ENCODE peak calls at places on chromosomes 6 and 20, in five cellular contexts. C, G, I, T and H are unnamed samples.

GRCh38 chr6:143027058-143027457 is 33.6 kb upstream of the AIG1 start:
- DNase-seq in I (peak), T (peak), C (peak), G (peak), H (no peak)

GRCh38 chr6:104711371-104711770 is 148.3 kb downstream of the HACE1 start:
- DNase-seq in T (no peak), C (no peak), G (no peak), I (peak), H (no peak)

GRCh38 chr6:158571826-158572652 is 12.1 kb downstream of the TMEM181 start:
- DNase-seq in I (no peak), T (peak), C (no peak), G (peak), H (peak)

GRCh38 chr20:14865169-14865568 is 527.8 kb upstream of the FLRT3 start:
- DNase-seq in T (no peak), I (no peak), G (no peak), C (no peak), H (no peak)

GRCh38 chr6:34360556-34360955 is 31.9 kb downstream of the NUDT3 start:
- DNase-seq in C (no peak), G (no peak), I (no peak), T (no peak), H (no peak)

GRCh38 chr20:41133709-41134361 is 3.5 kb upstream of the PLCG1 start:
- DNase-seq in T (no peak), C (no peak), G (no peak), I (no peak), H (no peak)

GRCh38 chr6:112939543-112939942 is 592.4 kb downstream of the RFPL4B start:
- DNase-seq in C (no peak), G (no peak), T (no peak), I (no peak), H (no peak)

GRCh38 chr6:10838794-10839333 is 525 bp upstream of the MAK start:
- DNase-seq in I (no peak), G (no peak), T (no peak), C (no peak), H (no peak)

GRCh38 chr6:169339025-169339424 is 85.4 kb upstream of the THBS2 start:
- DNase-seq in G (no peak), C (no peak), I (no peak), T (no peak), H (no peak)

GRCh38 chr20:34052414-34052813 is 58.7 kb downstream of the RALY start:
- DNase-seq in G (no peak), C (no peak), T (no peak), I (no peak), H (no peak)

GRCh38 chr6:44100088-44100550 is 27.1 kb downstream of the MRPL14 start:
- DNase-seq in C (no peak), G (no peak), T (no peak), I (peak), H (no peak)

GRCh38 chr6:160028487-160029275 is 59.8 kb downstream of the IGF2R start:
- DNase-seq in C (no peak), I (no peak), T (no peak), G (no peak), H (no peak)

GRCh38 chr6:66838764-66839163 is 1131.7 kb upstream of the EYS start:
- DNase-seq in T (no peak), C (no peak), G (no peak), I (no peak), H (no peak)

GRCh38 chr20:8757146-8757545 is 311.7 kb upstream of the PLCB4 start:
- DNase-seq in T (no peak), G (no peak), I (peak), C (no peak), H (no peak)

GRCh38 chr20:15375836-15376235 is 1038.4 kb upstream of the FLRT3 start:
- DNase-seq in I (no peak), C (no peak), T (no peak), G (no peak), H (no peak)

GRCh38 chr6:1890071-1890470 is 280.4 kb downstream of the FOXC1 start:
- DNase-seq in G (no peak), I (peak), T (no peak), C (no peak), H (no peak)

GRCh38 chr6:20402181-20403079 is 751 bp downstream of the E2F3 start:
- DNase-seq in I (no peak), T (peak), C (peak), G (peak), H (no peak)

GRCh38 chr6:153125032-153125431 is 6.0 kb downstream of the RGS17 start:
- DNase-seq in G (no peak), T (no peak), I (no peak), C (no peak), H (no peak)

GRCh38 chr6:83518946-83519489 is 6.7 kb downstream of the PRSS35 start:
- DNase-seq in T (no peak), G (no peak), I (peak), C (no peak), H (no peak)

GRCh38 chr6:31888281-31889258 is 8.9 kb downstream of the EHMT2 start:
- DNase-seq in C (no peak), G (peak), I (no peak), T (peak), H (no peak)

GRCh38 chr6:170444811-170445211 is 108.3 kb downstream of the PSMB1 start:
- DNase-seq in C (no peak), G (no peak), I (no peak), T (no peak), H (peak)

GRCh38 chr6:158635427-158636073 is 9.0 kb downstream of the DYNLT1 start:
- DNase-seq in T (no peak), I (no peak), C (no peak), G (peak), H (no peak)

GRCh38 chr6:135739288-135739687 is 112.2 kb upstream of the PDE7B start:
- DNase-seq in C (no peak), I (peak), G (no peak), T (no peak), H (no peak)

GRCh38 chr6:112839525-112839961 is 492.4 kb downstream of the RFPL4B start:
- DNase-seq in T (no peak), C (peak), I (peak), G (no peak), H (no peak)

GRCh38 chr6:83867527-83868161 is 8.2 kb downstream of the CYB5R4 start:
- DNase-seq in T (no peak), C (no peak), I (peak), G (peak), H (no peak)

GRCh38 chr6:328184-328670 is 35.9 kb downstream of the DUSP22 start:
- DNase-seq in T (no peak), I (peak), C (peak), G (no peak), H (no peak)

GRCh38 chr6:25312703-25313102 is 33.5 kb downstream of the CARMIL1 start:
- DNase-seq in I (peak), G (no peak), T (no peak), C (no peak), H (no peak)

GRCh38 chr6:44671333-44671732 is 283.8 kb downstream of the CDC5L start:
- DNase-seq in C (no peak), T (no peak), I (no peak), G (no peak), H (no peak)

GRCh38 chr6:165876568-165876967 is 213.5 kb upstream of the PDE10A start:
- DNase-seq in I (peak), T (no peak), C (peak), G (no peak), H (no peak)

GRCh38 chr6:55497694-55498093 is 81.3 kb downstream of the HMGCLL1 start:
- DNase-seq in C (no peak), T (no peak), G (no peak), I (no peak), H (no peak)

GRCh38 chr6:149252626-149253025 is 64.9 kb upstream of the TAB2 start:
- DNase-seq in I (no peak), T (no peak), G (no peak), C (no peak), H (no peak)

GRCh38 chr20:50645253-50646068 is 45.9 kb downstream of the RIPOR3 start:
- DNase-seq in C (peak), T (peak), G (peak), I (peak), H (no peak)

GRCh38 chr6:109393882-109394281 is 11.6 kb upstream of the CD164 start:
- DNase-seq in T (no peak), C (no peak), G (no peak), I (peak), H (no peak)

GRCh38 chr6:8642131-8642530 is 206.8 kb upstream of the SLC35B3 start:
- DNase-seq in G (no peak), T (no peak), I (no peak), C (no peak), H (no peak)

GRCh38 chr6:69732640-69733039 is 64.2 kb downstream of the LMBRD1 start:
- DNase-seq in G (no peak), T (no peak), C (no peak), I (no peak), H (no peak)

GRCh38 chr20:52017669-52018317 is 173.8 kb downstream of the ZFP64 start:
- DNase-seq in C (no peak), T (no peak), G (no peak), I (no peak), H (no peak)

GRCh38 chr20:56504373-56505005 is 20.1 kb upstream of the FAM209A start:
- DNase-seq in C (no peak), I (no peak), G (no peak), T (no peak), H (no peak)

GRCh38 chr6:138787138-138787537 is 8.7 kb upstream of the ECT2L start:
- DNase-seq in C (no peak), G (no peak), I (no peak), T (no peak), H (no peak)

GRCh38 chr6:56458324-56458884 is 184.3 kb downstream of the DST start:
- DNase-seq in C (no peak), I (no peak), G (no peak), T (no peak), H (no peak)

GRCh38 chr6:112008482-112008881 is 45.4 kb upstream of the CCN6 start:
- DNase-seq in C (no peak), G (no peak), I (no peak), T (no peak), H (no peak)

DNA sequence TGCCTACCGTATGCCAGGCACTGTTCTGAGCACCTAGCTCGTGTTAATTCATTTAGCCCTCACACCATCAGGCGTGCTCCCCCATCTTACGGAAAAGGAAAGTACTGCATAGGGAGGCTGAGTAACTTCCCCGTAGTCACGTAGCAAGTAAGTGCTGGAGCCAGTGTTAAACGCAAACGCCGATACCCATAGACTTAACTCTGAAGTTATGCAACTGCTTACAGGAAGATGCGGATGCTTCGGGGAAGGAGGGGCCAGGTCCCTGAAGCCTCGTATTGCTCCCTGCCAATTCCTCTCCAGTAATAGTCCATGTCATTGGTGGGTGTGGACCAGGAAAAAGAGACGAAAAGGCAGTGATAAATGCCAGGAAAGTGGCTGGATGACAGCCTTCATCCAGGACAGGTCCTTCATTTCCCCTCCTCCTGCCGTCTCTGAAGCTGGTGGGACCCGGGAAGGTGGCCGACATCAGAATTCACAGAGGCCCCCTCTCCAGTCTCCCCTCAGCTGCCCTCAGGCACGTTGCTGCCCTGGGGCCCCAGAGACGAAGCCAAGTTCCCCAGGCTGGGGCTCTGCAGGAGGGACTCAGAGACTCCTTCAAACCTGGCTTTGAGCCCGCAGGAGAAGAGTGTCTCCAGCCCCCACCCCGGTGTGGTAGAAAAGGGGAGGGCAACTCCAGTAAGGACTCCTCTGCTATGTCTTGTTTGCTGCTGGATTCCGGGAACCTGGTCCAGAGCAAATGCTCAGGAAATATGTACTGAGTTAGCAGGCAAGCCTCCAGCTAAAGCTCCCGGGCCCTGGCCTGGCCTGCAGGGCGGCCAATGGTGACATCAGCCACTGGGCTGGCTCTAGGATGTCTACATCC is 37.7 kb downstream of the RAB44 start:
- DNase-seq in I (peak), T (peak), C (peak), G (peak), H (no peak)
- TF ChIP-seq CTCF in I (peak), T (peak), C (no peak), G (no peak), H (no peak)

GRCh38 chr6:27145731-27146455 is 101.6 kb upstream of the PRSS16 start:
- DNase-seq in T (peak), G (peak), I (peak), C (peak), H (no peak)

GRCh38 chr6:27144740-27145079 is 102.8 kb upstream of the PRSS16 start:
- DNase-seq in C (no peak), I (no peak), G (no peak), T (no peak), H (no peak)

GRCh38 chr6:27149140-27149539 is 98.4 kb upstream of the PRSS16 start:
- DNase-seq in G (no peak), I (no peak), T (no peak), C (no peak), H (no peak)

GRCh38 chr6:27148404-27148795 is 99.1 kb upstream of the PRSS16 start:
- DNase-seq in I (no peak), G (no peak), C (no peak), T (no peak), H (no peak)

GRCh38 chr6:27146706-27147507 is 100.6 kb upstream of the PRSS16 start:
- DNase-seq in T (peak), G (peak), C (peak), I (peak), H (no peak)
- TF ChIP-seq CTCF in T (no peak), G (no peak), C (no peak), I (no peak), H (no peak)

DNA sequence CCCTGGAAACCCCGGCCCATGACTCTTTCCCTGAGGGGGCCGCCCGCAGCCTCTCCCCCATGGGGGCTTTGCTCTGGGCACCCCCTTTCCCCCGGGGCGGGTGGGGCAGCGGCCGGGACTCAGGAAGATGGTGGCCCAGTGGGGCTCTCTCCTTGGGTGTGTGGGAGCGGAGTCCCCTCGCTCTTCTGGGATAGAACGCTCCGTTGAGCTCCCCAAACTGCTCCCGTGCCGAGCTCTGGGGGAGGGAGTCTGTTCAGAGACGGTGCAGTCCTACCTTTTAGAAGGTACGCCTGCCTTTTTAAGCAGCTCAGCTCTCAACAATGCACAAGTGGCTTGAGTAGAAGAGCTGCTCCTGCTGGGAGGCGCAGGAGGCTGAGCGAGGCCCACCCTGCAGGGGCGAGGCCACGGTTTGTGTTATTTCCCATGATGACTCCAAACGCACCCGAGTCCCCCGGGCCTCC is 21.7 kb upstream of the BHLHE23 start:
- DNase-seq in C (no peak), I (no peak), G (peak), T (no peak), H (peak)
- TF ChIP-seq CTCF in C (no peak), I (no peak), G (no peak), T (no peak), H (no peak)

DNA sequence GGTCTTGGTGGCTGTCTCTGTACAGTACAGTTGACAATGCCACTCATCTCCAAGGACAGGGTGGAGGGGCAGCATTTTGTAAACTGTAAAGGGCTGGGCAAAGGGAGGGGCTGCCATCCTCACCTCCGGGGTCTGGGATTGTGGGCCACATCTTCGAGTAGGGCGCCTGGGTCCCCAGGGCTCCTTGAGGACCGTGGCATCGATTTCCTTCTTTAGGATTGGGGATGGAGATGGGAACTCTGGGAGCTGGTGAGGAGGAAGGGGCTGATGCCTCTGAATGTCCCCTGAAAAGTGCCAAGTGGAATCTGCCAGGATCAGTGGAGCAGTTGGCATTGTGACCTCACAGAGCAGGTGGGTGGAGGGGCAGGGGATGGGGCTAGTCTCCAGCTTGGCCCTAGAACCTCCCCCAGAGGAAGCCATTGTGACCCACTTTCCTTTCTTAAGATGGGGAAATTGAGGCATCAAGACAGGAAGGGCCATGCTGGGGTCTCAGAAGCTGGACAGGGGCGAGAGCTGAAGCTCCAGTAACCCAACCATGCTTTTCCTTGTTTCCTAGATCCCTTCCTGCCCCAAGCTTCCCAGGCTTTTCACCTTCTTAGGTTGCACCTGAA is at the start of gene SUN5:
- DNase-seq in C (no peak), T (no peak), G (peak), I (no peak), H (no peak)
- TF ChIP-seq CTCF in C (no peak), T (no peak), G (no peak), I (no peak), H (no peak)

DNA sequence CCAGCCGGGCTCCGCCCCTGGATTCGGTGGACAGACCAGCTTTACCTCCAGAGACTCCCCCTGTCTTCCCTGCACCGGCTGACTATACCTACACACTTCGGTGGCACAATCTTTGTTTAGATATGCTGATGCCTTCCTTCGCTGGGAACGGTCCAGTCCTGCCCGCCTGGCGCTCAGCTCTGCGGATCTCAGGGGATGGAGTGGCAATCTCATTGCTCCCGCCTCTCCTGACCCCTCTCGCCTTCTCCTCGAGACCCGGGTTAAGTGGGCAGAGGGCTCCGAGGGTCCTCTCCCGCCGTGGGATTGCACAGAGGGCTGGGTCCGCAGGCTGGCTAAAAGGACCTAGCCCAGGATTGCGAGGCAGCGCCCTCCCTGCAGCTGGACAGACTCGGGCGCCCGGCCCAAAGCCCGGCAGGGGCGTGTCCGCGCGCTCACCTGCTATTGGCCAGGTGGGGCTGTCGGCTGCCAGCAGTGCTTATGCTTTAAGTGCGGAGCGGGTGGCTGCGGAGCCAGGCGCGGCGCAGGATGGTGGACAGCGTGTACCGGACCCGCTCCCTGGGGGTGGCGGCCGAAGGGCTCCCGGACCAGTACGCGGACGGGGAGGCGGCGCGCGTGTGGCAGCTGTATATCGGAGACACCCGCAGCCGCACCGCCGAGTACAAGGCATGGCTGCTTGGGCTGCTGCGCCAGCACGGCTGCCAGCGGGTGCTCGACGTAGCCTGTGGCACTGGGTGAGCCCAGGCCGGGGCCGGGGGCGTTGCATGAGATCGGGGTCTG is at the start of gene GNMT:
- DNase-seq in T (peak), C (peak), I (no peak), G (peak), H (no peak)
- TF ChIP-seq CTCF in T (peak), C (no peak), I (no peak), G (no peak), H (no peak)